ENCODE peak calls at places on chromosomes 6 and 20, in nine cellular contexts. One of them, this sample, is unnamed.

GRCh38 chr20:19952392-19952791 is 64.8 kb upstream of the NAA20 start:
- DNase-seq in hepatocyte: no peak
- DNase-seq in SK-N-SH: no peak
- DNase-seq in neural progenitor cell: no peak
- DNase-seq in GM23338: no peak
- DNase-seq in MM.1S: peak; percentile 14
- DNase-seq in HCT116: no peak
- DNase-seq in OCI-LY7: no peak
- DNase-seq in PC-3: peak; percentile 39
- DNase-seq in this sample: no peak

GRCh38 chr6:113050010-113050893 is 703.1 kb downstream of the RFPL4B start:
- DNase-seq in hepatocyte: no peak
- DNase-seq in SK-N-SH: no peak
- DNase-seq in neural progenitor cell: peak; percentile 8
- DNase-seq in GM23338: peak; percentile 28
- DNase-seq in MM.1S: peak; percentile 8
- DNase-seq in HCT116: no peak
- DNase-seq in OCI-LY7: no peak
- DNase-seq in PC-3: peak; percentile 7
- DNase-seq in this sample: peak; percentile 61

GRCh38 chr6:124903797-124904196 is 58.4 kb upstream of the RNF217 start:
- DNase-seq in hepatocyte: no peak
- DNase-seq in SK-N-SH: no peak
- DNase-seq in neural progenitor cell: no peak
- DNase-seq in GM23338: no peak
- DNase-seq in MM.1S: no peak
- DNase-seq in HCT116: no peak
- DNase-seq in OCI-LY7: no peak
- DNase-seq in PC-3: no peak
- DNase-seq in this sample: no peak

GRCh38 chr6:27582928-27583725 is 110.2 kb upstream of the ZNF184 start:
- DNase-seq in hepatocyte: peak; percentile 48
- DNase-seq in SK-N-SH: peak; percentile 55
- DNase-seq in neural progenitor cell: peak; percentile 58
- DNase-seq in GM23338: peak; percentile 72
- DNase-seq in MM.1S: no peak
- DNase-seq in HCT116: no peak
- DNase-seq in OCI-LY7: no peak
- DNase-seq in PC-3: peak; percentile 86
- DNase-seq in this sample: peak; percentile 63

GRCh38 chr20:40568200-40568599 is 120.8 kb downstream of the MAFB start:
- DNase-seq in hepatocyte: no peak
- DNase-seq in SK-N-SH: no peak
- DNase-seq in neural progenitor cell: no peak
- DNase-seq in GM23338: no peak
- DNase-seq in MM.1S: no peak
- DNase-seq in HCT116: no peak
- DNase-seq in OCI-LY7: no peak
- DNase-seq in PC-3: no peak
- DNase-seq in this sample: peak; percentile 51

GRCh38 chr20:52766645-52767435 is 205.3 kb upstream of the TSHZ2 start:
- DNase-seq in hepatocyte: no peak
- DNase-seq in SK-N-SH: no peak
- DNase-seq in neural progenitor cell: no peak
- DNase-seq in GM23338: no peak
- DNase-seq in MM.1S: no peak
- DNase-seq in HCT116: no peak
- DNase-seq in OCI-LY7: no peak
- DNase-seq in PC-3: no peak
- DNase-seq in this sample: no peak

GRCh38 chr6:156808287-156808686 is 31.1 kb downstream of the ARID1B start:
- DNase-seq in hepatocyte: no peak
- DNase-seq in SK-N-SH: no peak
- DNase-seq in neural progenitor cell: no peak
- DNase-seq in GM23338: peak; percentile 49
- DNase-seq in MM.1S: no peak
- DNase-seq in HCT116: no peak
- DNase-seq in OCI-LY7: peak; percentile 38
- DNase-seq in PC-3: no peak
- DNase-seq in this sample: peak; percentile 38

GRCh38 chr6:123316733-123317323 is 319.9 kb downstream of the TRDN start:
- DNase-seq in hepatocyte: peak; percentile 28
- DNase-seq in SK-N-SH: peak; percentile 0
- DNase-seq in neural progenitor cell: peak; percentile 31
- DNase-seq in GM23338: peak; percentile 56
- DNase-seq in MM.1S: peak; percentile 14
- DNase-seq in HCT116: no peak
- DNase-seq in OCI-LY7: peak; percentile 27
- DNase-seq in PC-3: peak; percentile 47
- DNase-seq in this sample: peak; percentile 39

GRCh38 chr20:57109151-57109953 is 157.1 kb downstream of the BMP7 start:
- DNase-seq in hepatocyte: peak; percentile 70
- DNase-seq in SK-N-SH: no peak
- DNase-seq in neural progenitor cell: no peak
- DNase-seq in GM23338: no peak
- DNase-seq in MM.1S: no peak
- DNase-seq in HCT116: no peak
- DNase-seq in OCI-LY7: no peak
- DNase-seq in PC-3: no peak
- DNase-seq in this sample: no peak

GRCh38 chr20:49676581-49677291 is 36.9 kb downstream of the B4GALT5 start:
- DNase-seq in hepatocyte: no peak
- DNase-seq in SK-N-SH: no peak
- DNase-seq in neural progenitor cell: no peak
- DNase-seq in GM23338: no peak
- DNase-seq in MM.1S: peak; percentile 81
- DNase-seq in HCT116: no peak
- DNase-seq in OCI-LY7: no peak
- DNase-seq in PC-3: peak; percentile 94
- DNase-seq in this sample: peak; percentile 84

GRCh38 chr6:116220172-116220571 is 33.7 kb downstream of the TSPYL4 start:
- DNase-seq in hepatocyte: no peak
- DNase-seq in SK-N-SH: peak; percentile 52
- DNase-seq in neural progenitor cell: no peak
- DNase-seq in GM23338: no peak
- DNase-seq in MM.1S: no peak
- DNase-seq in HCT116: no peak
- DNase-seq in OCI-LY7: no peak
- DNase-seq in PC-3: no peak
- DNase-seq in this sample: peak; percentile 16

GRCh38 chr6:70119218-70119835 is 183.6 kb downstream of the COL9A1 start:
- DNase-seq in hepatocyte: peak; percentile 57
- DNase-seq in SK-N-SH: no peak
- DNase-seq in neural progenitor cell: no peak
- DNase-seq in GM23338: no peak
- DNase-seq in MM.1S: no peak
- DNase-seq in HCT116: no peak
- DNase-seq in OCI-LY7: no peak
- DNase-seq in PC-3: no peak
- DNase-seq in this sample: no peak

GRCh38 chr6:122998403-122998965 is 2.4 kb downstream of the CLVS2 start:
- DNase-seq in hepatocyte: no peak
- DNase-seq in SK-N-SH: no peak
- DNase-seq in neural progenitor cell: no peak
- DNase-seq in GM23338: no peak
- DNase-seq in MM.1S: no peak
- DNase-seq in HCT116: no peak
- DNase-seq in OCI-LY7: no peak
- DNase-seq in PC-3: no peak
- DNase-seq in this sample: no peak

GRCh38 chr6:134035823-134036296 is 16.6 kb downstream of the SLC2A12 start:
- DNase-seq in hepatocyte: peak; percentile 15
- DNase-seq in SK-N-SH: no peak
- DNase-seq in neural progenitor cell: no peak
- DNase-seq in GM23338: no peak
- DNase-seq in MM.1S: peak; percentile 38
- DNase-seq in HCT116: peak; percentile 88
- DNase-seq in OCI-LY7: peak; percentile 61
- DNase-seq in PC-3: peak; percentile 91
- DNase-seq in this sample: peak; percentile 67

GRCh38 chr20:3820901-3821727 is 767 bp downstream of the AP5S1 start:
- DNase-seq in hepatocyte: no peak
- DNase-seq in SK-N-SH: no peak
- DNase-seq in neural progenitor cell: no peak
- DNase-seq in GM23338: no peak
- DNase-seq in MM.1S: no peak
- DNase-seq in HCT116: no peak
- DNase-seq in OCI-LY7: no peak
- DNase-seq in PC-3: peak; percentile 34
- DNase-seq in this sample: no peak

GRCh38 chr20:47973519-47974233 is 188.4 kb upstream of the SULF2 start:
- DNase-seq in hepatocyte: no peak
- DNase-seq in SK-N-SH: no peak
- DNase-seq in neural progenitor cell: peak; percentile 81
- DNase-seq in GM23338: peak; percentile 69
- DNase-seq in MM.1S: no peak
- DNase-seq in HCT116: no peak
- DNase-seq in OCI-LY7: no peak
- DNase-seq in PC-3: peak; percentile 77
- DNase-seq in this sample: no peak

GRCh38 chr20:16100111-16100510 is 473.1 kb downstream of the KIF16B start:
- DNase-seq in hepatocyte: no peak
- DNase-seq in SK-N-SH: no peak
- DNase-seq in neural progenitor cell: no peak
- DNase-seq in GM23338: no peak
- DNase-seq in MM.1S: no peak
- DNase-seq in HCT116: no peak
- DNase-seq in OCI-LY7: no peak
- DNase-seq in PC-3: no peak
- DNase-seq in this sample: no peak

DNA sequence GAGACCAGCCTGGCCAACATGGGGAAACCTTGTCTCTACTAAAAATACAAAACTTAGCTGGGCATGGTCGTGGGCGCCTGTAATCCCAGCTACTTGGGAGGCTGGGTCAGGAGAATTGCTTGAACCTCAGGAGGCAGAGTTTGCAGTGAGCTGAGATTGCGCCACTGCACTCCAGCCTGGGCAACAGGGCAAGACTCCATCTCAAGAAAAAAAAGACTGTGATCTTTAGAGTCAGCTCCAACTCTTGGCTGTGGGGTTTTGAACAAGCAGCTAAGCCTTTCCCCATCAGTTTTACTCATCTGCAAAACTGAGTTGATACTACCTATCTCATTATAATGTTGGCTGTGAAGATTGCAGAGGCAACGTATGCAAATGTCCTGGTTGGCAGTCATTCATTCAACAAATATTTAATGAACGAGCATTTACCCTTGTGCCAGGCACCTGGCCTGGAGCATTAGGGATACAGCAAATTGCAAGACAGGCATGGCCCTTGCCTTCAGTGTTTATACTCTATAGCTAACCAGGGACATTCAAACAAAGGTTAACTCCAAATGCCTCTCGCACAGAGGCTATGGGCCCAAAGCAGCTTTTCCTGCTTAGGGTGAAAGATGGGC is 37.9 kb downstream of the ILRUN start:
- DNase-seq in hepatocyte: no peak
- DNase-seq in SK-N-SH: no peak
- DNase-seq in neural progenitor cell: no peak
- DNase-seq in GM23338: no peak
- DNase-seq in MM.1S: no peak
- DNase-seq in HCT116: no peak
- DNase-seq in OCI-LY7: peak; percentile 42
- DNase-seq in PC-3: no peak
- DNase-seq in this sample: no peak
- H3K4me3 ChIP-seq in hepatocyte: no peak overlapping the region
- H3K4me3 ChIP-seq in SK-N-SH: no peak overlapping the region
- H3K4me3 ChIP-seq in neural progenitor cell: no peak overlapping the region
- H3K4me3 ChIP-seq in GM23338: no peak overlapping the region
- H3K4me3 ChIP-seq in MM.1S: no peak overlapping the region
- H3K4me3 ChIP-seq in HCT116: no peak overlapping the region
- H3K4me3 ChIP-seq in OCI-LY7: peak overlapping the region; percentile 36
- H3K4me3 ChIP-seq in PC-3: no peak overlapping the region
- H3K4me3 ChIP-seq in this sample: no peak overlapping the region

DNA sequence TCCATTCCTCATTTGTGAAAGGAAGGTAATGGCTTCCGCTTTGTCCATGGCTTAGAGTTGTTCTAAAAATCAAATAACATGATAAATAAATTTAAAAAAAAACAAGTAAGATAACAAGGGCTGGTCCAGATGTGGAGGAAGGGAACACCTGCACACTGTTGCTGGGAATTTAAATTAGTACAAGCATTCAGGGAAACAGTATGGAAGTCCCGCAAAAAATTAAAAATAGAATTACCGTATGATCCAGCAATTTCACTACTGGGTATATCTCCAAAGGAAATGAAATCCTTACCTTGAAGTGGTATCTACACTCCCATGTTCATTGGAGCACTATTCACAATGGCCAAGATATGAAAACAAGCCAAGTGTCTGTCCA is 17.6 kb upstream of the SERPINB1 start:
- DNase-seq in hepatocyte: no peak
- DNase-seq in SK-N-SH: no peak
- DNase-seq in neural progenitor cell: no peak
- DNase-seq in GM23338: no peak
- DNase-seq in MM.1S: no peak
- DNase-seq in HCT116: no peak
- DNase-seq in OCI-LY7: no peak
- DNase-seq in PC-3: no peak
- DNase-seq in this sample: no peak
- H3K4me1 ChIP-seq in hepatocyte: peaks cover 17% of the 10 kb centered on the region
- H3K4me1 ChIP-seq in SK-N-SH: peaks cover 18% of the 10 kb centered on the region
- H3K4me1 ChIP-seq in neural progenitor cell: peaks cover 19% of the 10 kb centered on the region
- H3K4me1 ChIP-seq in GM23338: peaks cover 36% of the 10 kb centered on the region
- H3K4me1 ChIP-seq in MM.1S: peaks cover 26% of the 10 kb centered on the region
- H3K4me1 ChIP-seq in HCT116: peaks cover 61% of the 10 kb centered on the region
- H3K4me1 ChIP-seq in OCI-LY7: peaks cover 95% of the 10 kb centered on the region
- H3K4me1 ChIP-seq in PC-3: peaks cover 19% of the 10 kb centered on the region
- H3K4me1 ChIP-seq in this sample: peaks cover 4% of the 10 kb centered on the region

DNA sequence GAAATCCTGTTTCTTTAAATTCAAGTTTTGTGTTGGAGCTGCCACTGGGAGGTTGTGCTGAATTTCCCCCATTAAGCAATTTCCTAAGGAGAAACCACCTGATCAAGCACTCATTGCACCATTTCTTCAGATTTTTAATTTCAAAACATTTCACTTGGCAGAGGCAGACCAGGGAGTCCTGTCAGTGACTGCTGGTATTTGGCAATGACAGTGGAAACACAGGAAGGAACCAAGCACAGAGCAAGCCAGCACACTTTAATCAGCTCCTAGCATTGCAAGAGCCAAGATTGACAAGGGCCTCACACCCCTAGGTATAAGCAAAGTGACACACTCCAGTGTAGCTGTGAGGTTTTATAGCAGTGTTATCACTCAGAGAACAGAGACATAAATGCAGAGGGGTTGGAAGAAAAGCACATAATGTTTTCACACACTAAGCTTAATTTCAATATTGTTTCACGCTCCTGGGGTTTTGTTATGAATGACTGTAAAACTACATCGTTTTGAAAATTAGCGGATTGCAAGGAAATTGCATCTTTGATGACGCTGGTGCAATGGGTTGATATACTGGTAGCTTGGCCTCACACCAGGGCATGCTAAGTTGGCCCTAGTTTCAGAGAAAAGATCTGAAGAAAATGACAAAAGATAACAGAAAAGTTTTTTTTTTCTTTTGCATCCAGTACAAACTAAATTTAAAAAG is 768.4 kb downstream of the TFAP2A start:
- DNase-seq in hepatocyte: peak; percentile 11
- DNase-seq in SK-N-SH: no peak
- DNase-seq in neural progenitor cell: no peak
- DNase-seq in GM23338: peak; percentile 2
- DNase-seq in MM.1S: no peak
- DNase-seq in HCT116: no peak
- DNase-seq in OCI-LY7: no peak
- DNase-seq in PC-3: no peak
- DNase-seq in this sample: peak; percentile 65
- TF ChIP-seq EZH2phosphoT487 in hepatocyte: no peak
- TF ChIP-seq EZH2phosphoT487 in SK-N-SH: no peak
- TF ChIP-seq EZH2phosphoT487 in neural progenitor cell: no peak
- TF ChIP-seq EZH2phosphoT487 in GM23338: no peak
- TF ChIP-seq EZH2phosphoT487 in MM.1S: no peak
- TF ChIP-seq EZH2phosphoT487 in HCT116: no peak
- TF ChIP-seq EZH2phosphoT487 in OCI-LY7: no peak
- TF ChIP-seq EZH2phosphoT487 in PC-3: no peak
- TF ChIP-seq EZH2phosphoT487 in this sample: no peak

GRCh38 chr6:117496383-117496990 is 14.0 kb downstream of the DCBLD1 start:
- DNase-seq in hepatocyte: no peak
- DNase-seq in SK-N-SH: no peak
- DNase-seq in neural progenitor cell: no peak
- DNase-seq in GM23338: no peak
- DNase-seq in MM.1S: peak; percentile 34
- DNase-seq in HCT116: no peak
- DNase-seq in OCI-LY7: no peak
- DNase-seq in PC-3: peak; percentile 11
- DNase-seq in this sample: peak; percentile 89
- H3K4me3 ChIP-seq in hepatocyte: no peak overlapping the region
- H3K4me3 ChIP-seq in SK-N-SH: no peak overlapping the region
- H3K4me3 ChIP-seq in neural progenitor cell: no peak overlapping the region
- H3K4me3 ChIP-seq in GM23338: no peak overlapping the region
- H3K4me3 ChIP-seq in MM.1S: peak overlapping the region; percentile 25
- H3K4me3 ChIP-seq in HCT116: no peak overlapping the region
- H3K4me3 ChIP-seq in OCI-LY7: no peak overlapping the region
- H3K4me3 ChIP-seq in PC-3: no peak overlapping the region
- H3K4me3 ChIP-seq in this sample: peak overlapping the region; percentile 33